ENCODE peak calls at places on chromosomes 6 and 20, in seven cellular contexts. L, S, C, N, K, U and B are unnamed samples.

GRCh38 chr20:33103561-33103960 is 24.1 kb downstream of the BPIFB4 start:
- DNase-seq in C (no peak), S (no peak), L (no peak), N (no peak), U (no peak), K (no peak), B (no peak)

GRCh38 chr6:75210885-75211739 is 5.3 kb upstream of the COL12A1 start:
- DNase-seq in L (peak; percentile 87), N (peak; percentile 45), C (no peak), K (no peak), S (peak; percentile 70), U (peak; percentile 87), B (no peak)

GRCh38 chr6:92756912-92757311 is 662.4 kb downstream of the EPHA7 start:
- DNase-seq in L (no peak), K (no peak), U (peak; percentile 56), C (no peak), N (no peak), S (no peak), B (no peak)

GRCh38 chr6:170224694-170225660 is 65.9 kb downstream of the DLL1 start:
- DNase-seq in C (no peak), S (no peak), U (peak; percentile 10), L (peak; percentile 56), K (no peak), N (no peak), B (no peak)

GRCh38 chr6:7617954-7618764 is 28.2 kb downstream of the SNRNP48 start:
- DNase-seq in C (no peak), S (peak; percentile 79), N (no peak), U (peak; percentile 70), L (no peak), K (no peak), B (no peak)

GRCh38 chr6:95553880-95554279 is 23.5 kb upstream of the MANEA start:
- DNase-seq in K (no peak), U (no peak), N (no peak), S (no peak), C (no peak), L (no peak), B (no peak)

GRCh38 chr20:33568378-33569289 is 78.7 kb downstream of the CBFA2T2 start:
- DNase-seq in U (no peak), L (peak; percentile 47), K (peak; percentile 44), N (no peak), S (peak; percentile 76), C (no peak), B (no peak)

GRCh38 chr20:1946762-1947534 is 46.9 kb downstream of the PDYN start:
- DNase-seq in U (peak; percentile 19), C (no peak), N (no peak), K (peak; percentile 31), L (peak; percentile 64), S (no peak), B (no peak)

DNA sequence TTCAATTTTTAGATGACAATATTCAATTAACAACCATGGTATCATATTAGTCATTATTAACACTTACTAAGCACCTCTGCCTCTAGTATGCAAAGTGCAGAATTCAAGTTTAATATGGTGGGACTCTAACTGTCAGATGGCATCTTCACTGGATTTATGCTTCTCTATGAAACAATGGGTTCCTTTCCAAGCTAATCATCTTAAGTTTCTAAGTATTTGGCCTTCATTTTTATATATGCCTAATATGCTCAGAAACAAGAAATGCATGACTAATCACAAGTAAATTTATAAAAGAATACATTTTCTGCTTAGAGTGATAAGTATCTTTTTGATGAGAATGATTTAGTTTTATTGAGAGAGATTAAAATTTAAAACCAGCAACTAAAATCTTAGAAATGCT is 144.7 kb downstream of the HIVEP2 start:
- DNase-seq in L (no peak), S (no peak), K (no peak), U (no peak), C (no peak), N (no peak), B (no peak)
- H3K4me3 ChIP-seq in L (no peak overlapping the region), S (no peak overlapping the region), K (no peak overlapping the region), U (no peak overlapping the region), C (no peak overlapping the region), N (no peak overlapping the region), B (no peak overlapping the region)

DNA sequence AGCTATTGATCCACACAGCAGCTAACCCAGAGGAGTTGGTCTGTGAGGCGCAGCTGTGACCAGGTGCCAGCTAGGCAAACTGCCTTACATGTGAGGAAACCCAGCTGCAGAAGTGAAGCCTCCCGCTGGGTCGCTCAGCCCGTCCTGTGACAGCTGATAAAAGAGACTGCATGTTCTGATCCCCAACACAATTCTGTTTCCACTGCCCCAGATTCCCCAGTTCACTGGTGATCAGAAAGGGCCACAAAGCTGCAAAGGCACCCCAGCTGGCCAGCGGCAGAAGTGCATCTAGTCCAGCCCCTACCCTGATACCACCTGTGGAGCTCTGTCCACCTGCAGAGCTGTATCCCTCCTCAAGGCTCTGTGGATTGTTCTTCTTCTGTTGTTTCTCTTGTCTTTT is 64.5 kb downstream of the CTNNBL1 start:
- DNase-seq in L (peak; percentile 11), S (no peak), N (no peak), C (no peak), U (no peak), K (peak; percentile 18), B (no peak)
- TF ChIP-seq CTCF in L (peak; percentile 8), S (peak; percentile 12), N (no peak), C (peak; percentile 41), U (peak; percentile 40), K (no peak), B (peak; percentile 51)

DNA sequence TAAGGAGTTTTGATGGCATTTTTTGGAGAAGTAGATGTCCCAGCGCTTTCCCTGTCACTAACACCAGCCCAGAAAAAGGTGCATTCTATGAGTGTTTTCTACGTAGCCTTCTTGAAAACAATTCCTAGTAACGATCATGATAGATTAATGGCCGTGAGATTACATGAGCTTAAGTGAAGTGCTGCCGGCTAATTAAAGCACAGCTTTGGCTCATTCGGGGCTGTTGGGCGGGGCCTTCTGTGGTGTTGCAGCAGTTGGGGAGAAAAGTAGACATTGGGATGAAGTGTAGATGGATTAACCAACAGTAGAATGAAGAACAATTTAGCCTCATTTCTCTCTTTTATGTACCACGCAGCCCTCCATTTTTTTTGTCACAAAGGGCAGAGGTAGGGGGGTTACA is 20.8 kb upstream of the TRAF3IP2 start:
- DNase-seq in K (no peak), U (no peak), L (no peak), N (no peak), S (no peak), C (no peak), B (no peak)
- H3K4me3 ChIP-seq in K (peak overlapping the region; percentile 48), U (no peak overlapping the region), L (no peak overlapping the region), N (peak overlapping the region; percentile 65), S (no peak overlapping the region), C (no peak overlapping the region), B (no peak overlapping the region)

DNA sequence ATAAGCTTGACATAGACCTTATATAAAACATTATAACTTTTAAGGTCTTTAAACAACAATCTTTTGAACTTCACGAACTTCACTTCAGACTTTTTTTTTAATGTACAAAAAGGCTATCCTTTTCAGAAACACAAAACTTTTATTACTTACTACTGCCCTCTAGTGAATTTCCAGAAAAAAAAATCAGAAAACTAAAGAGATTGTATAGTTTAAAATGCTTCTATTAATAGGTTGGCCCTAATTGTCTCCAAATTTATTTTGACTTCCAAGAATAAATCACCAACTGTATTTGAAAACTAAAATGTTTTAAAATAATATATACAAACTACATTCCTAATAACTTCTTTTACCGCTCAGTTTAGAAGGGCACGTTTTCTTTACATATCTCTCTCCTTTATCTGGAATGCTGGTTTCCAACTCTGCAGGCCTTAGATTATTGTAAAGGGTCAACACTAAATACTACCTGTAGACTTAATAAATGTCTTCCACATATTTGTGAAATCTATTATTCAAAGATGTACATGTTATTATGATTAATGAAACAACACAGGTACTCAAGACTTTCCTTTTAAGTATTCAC is 66.8 kb downstream of the LMBRD1 start:
- DNase-seq in L (no peak), U (peak; percentile 20), N (no peak), S (peak; percentile 7), C (no peak), K (no peak), B (no peak)
- TF ChIP-seq CTCF in L (peak; percentile 54), U (peak; percentile 34), N (peak; percentile 29), S (peak; percentile 36), C (peak; percentile 14), K (peak; percentile 51), B (peak; percentile 1)

DNA sequence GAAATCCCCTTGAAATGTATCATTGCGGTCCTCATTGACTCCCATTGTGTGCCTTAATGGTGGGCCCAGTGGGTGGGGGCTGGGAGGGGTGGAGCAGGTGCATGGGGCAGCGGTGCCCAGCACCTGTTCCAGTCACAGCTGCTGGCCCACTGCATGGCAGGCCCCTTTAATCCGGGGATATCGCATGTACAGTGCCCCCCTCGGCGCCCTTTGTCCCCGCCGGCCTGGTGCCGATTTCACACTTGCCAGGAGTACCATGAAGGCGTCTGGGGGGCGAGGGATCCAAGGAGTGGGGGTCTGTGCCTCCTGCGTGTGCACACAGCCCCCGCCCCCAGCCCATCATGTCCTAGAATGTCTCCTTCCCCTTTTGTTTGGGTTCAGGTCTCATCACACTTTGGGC is 2.8 kb downstream of the SNAI1 start:
- DNase-seq in K (no peak), C (no peak), N (no peak), S (no peak), U (no peak), L (no peak), B (no peak)
- H3K4me3 ChIP-seq in K (peak overlapping the region; percentile 70), C (no peak overlapping the region), N (peak overlapping the region; percentile 87), S (no peak overlapping the region), U (peak overlapping the region; percentile 74), L (peak overlapping the region; percentile 84), B (no peak overlapping the region)

DNA sequence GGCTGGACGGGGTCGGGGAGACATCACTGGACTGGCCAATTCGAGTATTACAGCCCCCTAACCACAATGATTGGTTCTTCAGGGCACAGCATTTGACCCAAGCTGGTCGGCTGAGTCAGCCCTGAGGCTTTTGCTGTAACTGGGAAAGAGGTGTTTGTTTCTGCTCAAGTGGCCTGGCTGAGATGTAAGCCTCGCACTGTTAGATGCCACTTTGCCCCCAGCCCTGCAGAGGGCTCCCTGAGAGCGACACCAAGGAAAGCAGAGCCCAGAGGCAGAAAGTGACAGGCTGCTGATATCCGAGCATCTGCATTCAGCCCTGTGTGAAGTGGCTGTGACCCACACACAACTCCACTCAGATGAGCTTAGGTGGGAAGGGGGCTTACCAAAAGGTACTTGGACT is 19.4 kb downstream of the ERGIC3 start:
- DNase-seq in N (no peak), S (peak; percentile 37), U (peak; percentile 64), C (no peak), L (peak; percentile 53), K (no peak), B (no peak)
- TF ChIP-seq CTCF in N (no peak), S (peak; percentile 24), U (peak; percentile 44), C (no peak), L (peak; percentile 38), K (peak; percentile 41), B (peak; percentile 56)

GRCh38 chr6:73696990-73697651 is 1.1 kb downstream of the CD109 start:
- DNase-seq in U (no peak), L (no peak), S (no peak), K (no peak), C (no peak), N (no peak), B (no peak)
- H3K4me3 ChIP-seq in U (peak overlapping the region; percentile 69), L (no peak overlapping the region), S (no peak overlapping the region), K (peak overlapping the region; percentile 84), C (peak overlapping the region; percentile 67), N (peak overlapping the region; percentile 72), B (no peak overlapping the region)

DNA sequence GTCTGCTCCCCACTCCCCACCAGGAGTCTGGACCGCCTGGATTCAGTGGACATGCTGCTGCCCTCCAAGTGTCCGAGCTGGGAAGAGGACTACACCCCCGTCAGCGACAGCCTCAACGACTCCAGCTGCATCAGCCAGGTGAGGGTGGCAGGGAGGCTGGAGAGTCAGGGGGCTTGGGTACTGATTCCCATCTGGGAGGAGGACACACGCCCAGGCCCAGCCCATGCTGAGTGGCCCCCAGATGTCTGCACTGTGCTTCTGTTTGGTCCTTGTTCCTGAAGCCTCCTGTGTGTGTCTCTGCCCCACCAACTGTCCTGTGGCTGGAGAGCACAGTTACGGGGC is 101.6 kb upstream of the MYL9 start:
- DNase-seq in S (no peak), C (no peak), N (no peak), L (no peak), U (no peak), K (no peak), B (no peak)
- TF ChIP-seq CTCF in S (no peak), C (no peak), N (no peak), L (no peak), U (no peak), K (peak; percentile 26), B (no peak)